ENCODE peak calls at places on chromosome 3, in four cellular contexts. O, T, M and A are unnamed samples.

GRCh38 chr3:167870743-167871142 is 135.2 kb downstream of the SERPINI1 start:
- DNase-seq in M (no peak), O (no peak), T (no peak), A (no peak)

GRCh38 chr3:106534206-106534605 is 665.4 kb upstream of the CBLB start:
- DNase-seq in T (no peak), O (no peak), M (no peak), A (no peak)

GRCh38 chr3:83953417-83954089 is 1005.2 kb upstream of the CADM2 start:
- DNase-seq in T (no peak), O (no peak), M (no peak), A (no peak)

GRCh38 chr3:43379343-43379742 is 93.0 kb downstream of the SNRK start:
- DNase-seq in M (no peak), T (no peak), O (no peak), A (no peak)

GRCh38 chr3:67858492-67858891 is 204.1 kb upstream of the SUCLG2 start:
- DNase-seq in M (no peak), T (no peak), O (no peak), A (no peak)

GRCh38 chr3:123920868-123921267 is 36.7 kb upstream of the MYLK start:
- DNase-seq in M (no peak), O (no peak), T (no peak), A (no peak)

GRCh38 chr3:27737091-27737490 is 15.0 kb upstream of the EOMES start:
- DNase-seq in M (no peak), T (no peak), O (no peak), A (no peak)

GRCh38 chr3:60935709-60936108 is 315.5 kb downstream of the FHIT start:
- DNase-seq in O (no peak), M (no peak), T (no peak), A (no peak)

GRCh38 chr3:129051776-129052400 is 8.7 kb upstream of the GP9 start:
- DNase-seq in M (no peak), T (no peak), O (no peak), A (no peak)

GRCh38 chr3:67228136-67228535 is 230.0 kb downstream of the KBTBD8 start:
- DNase-seq in O (no peak), M (no peak), T (no peak), A (no peak)

GRCh38 chr3:177220136-177220974 is 23.1 kb upstream of the TBL1XR1 start:
- DNase-seq in M (no peak), O (no peak), T (no peak), A (no peak)

GRCh38 chr3:177221734-177222133 is 24.5 kb upstream of the TBL1XR1 start:
- DNase-seq in M (no peak), O (no peak), T (no peak), A (no peak)

GRCh38 chr3:177229791-177230190 is 32.5 kb upstream of the TBL1XR1 start:
- DNase-seq in O (no peak), T (no peak), M (no peak), A (no peak)

GRCh38 chr3:177228601-177229190 is 31.4 kb upstream of the TBL1XR1 start:
- DNase-seq in T (no peak), M (no peak), O (no peak), A (no peak)

GRCh38 chr3:177224406-177224805 is 27.1 kb upstream of the TBL1XR1 start:
- DNase-seq in O (no peak), M (no peak), T (no peak), A (no peak)
- TF ChIP-seq RAD21 in O (no peak), M (no peak), T (no peak), A (no peak)

GRCh38 chr3:71066849-71067261 is 516.7 kb downstream of the FOXP1 start:
- DNase-seq in M (no peak), T (no peak), O (no peak), A (peak)
- TF ChIP-seq NRF1 in M (no peak), T (no peak), O (no peak), A (no peak)

DNA sequence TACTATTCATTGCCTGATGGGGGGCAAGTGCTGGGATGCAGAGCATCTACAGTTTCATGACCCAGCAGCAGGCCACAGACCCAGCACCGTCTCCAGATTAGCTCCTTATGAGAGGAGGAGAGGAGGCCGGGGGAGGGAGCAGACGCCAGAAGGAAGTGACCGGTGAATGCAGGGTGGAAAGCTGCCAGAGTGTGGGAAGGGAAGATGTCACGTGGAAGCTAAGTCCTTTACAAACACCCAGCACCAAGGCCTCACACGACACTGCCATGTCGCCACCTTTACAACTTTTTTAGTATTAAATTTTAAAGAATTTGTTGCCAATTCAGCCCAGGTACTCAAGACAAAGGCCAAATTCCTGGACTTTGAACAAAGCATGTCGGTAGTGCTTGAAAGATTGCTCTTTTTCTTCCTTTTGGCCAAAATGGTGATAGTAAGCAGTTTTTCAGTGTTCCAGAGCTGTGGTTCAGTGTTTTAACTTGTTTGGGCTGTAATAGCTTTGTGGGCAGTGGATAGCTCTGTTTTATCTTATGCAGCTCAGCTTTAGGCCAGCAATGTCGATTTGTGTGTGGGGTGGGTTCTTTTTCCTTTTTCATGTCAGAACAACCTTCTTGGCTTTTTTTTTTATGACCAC is 58.2 kb downstream of the ZBTB38 start:
- DNase-seq in O (no peak), M (peak), T (no peak), A (no peak)
- H3K27ac ChIP-seq in O (no peak), M (peak), T (no peak), A (no peak)

GRCh38 chr3:172848910-172849309 is 98.4 kb downstream of the ECT2 start:
- DNase-seq in M (no peak), T (no peak), O (no peak), A (no peak)

GRCh38 chr3:172844428-172844827 is 93.9 kb downstream of the ECT2 start:
- DNase-seq in O (no peak), M (peak), T (no peak), A (no peak)

GRCh38 chr3:172847292-172847691 is 96.8 kb downstream of the ECT2 start:
- DNase-seq in O (no peak), M (no peak), T (no peak), A (no peak)

GRCh38 chr3:172846706-172847105 is 96.2 kb downstream of the ECT2 start:
- DNase-seq in O (no peak), T (no peak), M (peak), A (no peak)

GRCh38 chr3:172846103-172846561 is 95.6 kb downstream of the ECT2 start:
- DNase-seq in M (peak), O (no peak), T (no peak), A (no peak)
- TF ChIP-seq RAD21 in M (no peak), O (no peak), T (no peak), A (no peak)

DNA sequence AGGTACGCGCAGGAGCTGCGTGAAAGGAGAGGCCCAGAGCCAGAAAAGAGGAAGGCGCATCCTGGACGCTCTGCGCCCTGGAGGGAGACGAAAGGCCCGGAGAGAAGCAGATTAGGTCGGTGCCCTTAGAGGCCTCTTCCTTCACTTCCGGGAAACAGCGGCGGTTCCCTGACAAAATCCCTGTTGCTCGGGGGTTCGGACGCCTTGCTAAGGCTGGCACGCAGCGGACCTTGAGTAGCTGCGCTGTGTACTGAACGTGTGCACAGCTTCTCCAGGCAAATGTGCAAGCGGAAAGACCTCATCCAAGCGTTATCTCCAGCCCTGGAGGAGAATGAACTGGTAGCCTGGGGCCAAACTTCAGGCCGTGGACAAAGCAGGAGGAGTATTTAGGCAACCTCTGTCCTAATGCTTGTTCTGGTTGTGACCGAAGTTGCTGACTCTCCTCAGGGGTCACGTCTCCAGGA is 3.0 kb upstream of the SOX14 start:
- DNase-seq in O (no peak), M (no peak), T (no peak), A (peak)
- TF ChIP-seq NRF1 in O (no peak), M (no peak), T (no peak), A (no peak)

GRCh38 chr3:48269592-48269991 is 28.7 kb downstream of the ZNF589 start:
- DNase-seq in O (no peak), T (no peak), M (no peak), A (no peak)

GRCh38 chr3:48271763-48272498 is 31.0 kb downstream of the ZNF589 start:
- DNase-seq in M (no peak), T (no peak), O (no peak), A (no peak)

GRCh38 chr3:48268381-48268935 is 27.6 kb downstream of the ZNF589 start:
- DNase-seq in O (peak), T (no peak), M (no peak), A (no peak)

GRCh38 chr3:48268936-48269551 is 28.1 kb downstream of the ZNF589 start:
- DNase-seq in M (no peak), T (no peak), O (no peak), A (no peak)

GRCh38 chr3:48270306-48270705 is 29.4 kb downstream of the ZNF589 start:
- DNase-seq in O (no peak), T (no peak), M (no peak), A (no peak)
- H3K27ac ChIP-seq in O (no peak), T (no peak), M (no peak), A (no peak)

GRCh38 chr3:55242921-55243320 is 244.2 kb downstream of the WNT5A start:
- DNase-seq in M (no peak), O (no peak), T (no peak), A (no peak)
- TF ChIP-seq RAD21 in M (no peak), O (no peak), T (no peak), A (no peak)